ENCODE peak calls at places on chromosomes 11 and 22, in ten cellular contexts. Z, J, S, F, G, R, Q, A, U and O are unnamed samples.

GRCh38 chr11:69362315-69362714 is 68.4 kb downstream of the MYEOV start:
- DNase-seq in Z (no peak), J (peak; percentile 56), S (no peak), F (no peak), G (no peak), R (no peak), Q (no peak), A (no peak), U (no peak), O (no peak)

GRCh38 chr22:39297490-39298193 is 21.8 kb downstream of the RPL3 start:
- DNase-seq in Z (no peak), J (peak; percentile 80), S (no peak), F (no peak), G (no peak), R (no peak), Q (peak; percentile 59), A (peak; percentile 34), U (no peak), O (no peak)

GRCh38 chr11:65215441-65216076 is 33.8 kb downstream of the CAPN1 start:
- DNase-seq in Z (no peak), J (peak; percentile 51), S (no peak), F (no peak), G (no peak), R (peak; percentile 28), Q (no peak), A (no peak), U (no peak), O (peak; percentile 15)

GRCh38 chr11:30110691-30111090 is 93.9 kb upstream of the KCNA4 start:
- DNase-seq in Z (no peak), J (no peak), S (no peak), F (no peak), G (no peak), R (no peak), Q (no peak), A (no peak), U (no peak), O (no peak)

GRCh38 chr22:33896801-33897620 is 23.3 kb downstream of the LARGE1 start:
- DNase-seq in Z (no peak), J (peak; percentile 76), S (no peak), F (no peak), G (no peak), R (no peak), Q (peak; percentile 16), A (no peak), U (no peak), O (peak; percentile 31)

GRCh38 chr11:111918390-111919256 is at the start of gene C11orf52:
- DNase-seq in Z (peak; percentile 92), J (peak; percentile 92), S (peak; percentile 46), F (no peak), G (peak; percentile 66), R (peak; percentile 88), Q (peak; percentile 37), A (peak; percentile 52), U (no peak), O (no peak)

GRCh38 chr11:15374418-15374817 is 259.7 kb downstream of the INSC start:
- DNase-seq in Z (no peak), J (no peak), S (no peak), F (no peak), G (no peak), R (no peak), Q (no peak), A (no peak), U (no peak), O (no peak)

GRCh38 chr11:18016789-18017188 is 3.9 kb upstream of the SERGEF start:
- DNase-seq in Z (no peak), J (no peak), S (no peak), F (no peak), G (no peak), R (no peak), Q (no peak), A (no peak), U (no peak), O (no peak)

GRCh38 chr11:74453373-74453975 is 13.9 kb downstream of the KCNE3 start:
- DNase-seq in Z (peak; percentile 58), J (peak; percentile 93), S (peak; percentile 62), F (peak; percentile 18), G (no peak), R (peak; percentile 75), Q (peak; percentile 48), A (peak; percentile 80), U (peak; percentile 9), O (peak; percentile 68)

GRCh38 chr11:74138572-74138971 is 32.2 kb downstream of the C2CD3 start:
- DNase-seq in Z (peak; percentile 89), J (no peak), S (peak; percentile 38), F (peak; percentile 97), G (no peak), R (peak; percentile 93), Q (peak; percentile 99), A (peak; percentile 89), U (no peak), O (peak; percentile 96)

GRCh38 chr22:25409240-25409639 is 155.2 kb upstream of the GRK3 start:
- DNase-seq in Z (no peak), J (no peak), S (peak; percentile 60), F (no peak), G (no peak), R (no peak), Q (no peak), A (no peak), U (no peak), O (no peak)

GRCh38 chr11:31487848-31488247 is 21.6 kb downstream of the IMMP1L start:
- DNase-seq in Z (no peak), J (no peak), S (no peak), F (peak; percentile 27), G (no peak), R (peak; percentile 59), Q (peak; percentile 66), A (peak; percentile 82), U (no peak), O (peak; percentile 75)

GRCh38 chr22:17120711-17121234 is 387 bp downstream of the TMEM121B start:
- DNase-seq in Z (no peak), J (no peak), S (no peak), F (no peak), G (no peak), R (peak; percentile 13), Q (peak; percentile 8), A (no peak), U (no peak), O (no peak)
- H3K4me3 ChIP-seq in Z (peak overlapping the region; percentile 56), J (peak overlapping the region; percentile 65), S (peak overlapping the region; percentile 69), F (peak overlapping the region; percentile 46), G (peak overlapping the region; percentile 28), R (no peak overlapping the region), Q (no peak overlapping the region), A (no peak overlapping the region), U (peak overlapping the region; percentile 27), O (no peak overlapping the region)

GRCh38 chr11:11722861-11723260 is 101.1 kb upstream of the GALNT18 start:
- DNase-seq in Z (no peak), J (peak; percentile 61), S (no peak), F (no peak), G (no peak), R (no peak), Q (no peak), A (no peak), U (no peak), O (no peak)
- TF ChIP-seq CTCF in Z (no peak), J (peak; percentile 54), S (no peak), F (no peak), G (no peak), R (no peak), Q (no peak), A (no peak), U (no peak), O (no peak)

GRCh38 chr11:57792060-57792541 is 30.5 kb downstream of the CTNND1 start:
- DNase-seq in Z (peak; percentile 39), J (no peak), S (peak; percentile 49), F (no peak), G (no peak), R (peak; percentile 60), Q (peak; percentile 72), A (peak; percentile 24), U (peak; percentile 93), O (peak; percentile 50)
- H3K4me3 ChIP-seq in Z (no peak overlapping the region), J (no peak overlapping the region), S (peak overlapping the region; percentile 15), F (no peak overlapping the region), G (no peak overlapping the region), R (no peak overlapping the region), Q (no peak overlapping the region), A (no peak overlapping the region), U (peak overlapping the region; percentile 34), O (no peak overlapping the region)

GRCh38 chr11:94912806-94913205 is 60.5 kb downstream of the CWC15 start:
- DNase-seq in Z (no peak), J (no peak), S (no peak), F (no peak), G (no peak), R (no peak), Q (no peak), A (no peak), U (no peak), O (no peak)

GRCh38 chr11:94910779-94911178 is 62.6 kb downstream of the CWC15 start:
- DNase-seq in Z (no peak), J (no peak), S (no peak), F (peak; percentile 61), G (no peak), R (peak; percentile 24), Q (peak; percentile 69), A (no peak), U (no peak), O (peak; percentile 87)

GRCh38 chr11:94910281-94910680 is 63.1 kb downstream of the CWC15 start:
- DNase-seq in Z (no peak), J (no peak), S (no peak), F (no peak), G (no peak), R (no peak), Q (peak; percentile 56), A (no peak), U (no peak), O (no peak)

DNA sequence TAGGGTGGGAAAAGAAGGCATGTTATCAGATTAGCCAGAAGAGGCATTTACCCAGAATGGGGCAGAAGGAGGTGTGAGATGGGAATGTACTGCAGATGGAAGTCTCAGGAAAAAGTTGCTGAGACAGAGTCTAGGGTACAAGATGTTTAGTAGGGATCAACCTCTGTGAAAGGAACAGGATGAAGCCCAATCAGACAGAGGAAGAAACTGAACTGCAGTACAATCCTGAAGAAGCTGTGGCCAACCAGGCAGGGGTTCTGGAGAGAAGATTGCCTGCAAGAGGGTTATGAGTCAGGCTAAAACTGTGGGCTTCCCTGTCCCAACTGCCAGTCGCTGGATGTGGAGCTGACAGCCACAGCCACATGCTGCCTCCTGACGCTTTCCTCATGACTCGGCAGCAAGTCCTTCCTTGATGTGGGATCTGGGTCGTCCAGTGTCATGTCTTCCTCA is 64.0 kb downstream of the CWC15 start:
- DNase-seq in Z (no peak), J (no peak), S (no peak), F (no peak), G (no peak), R (no peak), Q (peak; percentile 68), A (no peak), U (no peak), O (peak; percentile 68)
- TF ChIP-seq CTCF in Z (no peak), J (no peak), S (no peak), F (no peak), G (no peak), R (no peak), Q (no peak), A (no peak), U (no peak), O (no peak)